ENCODE peak calls at places on chromosomes 11 and 22, in four cellular contexts. O is stimulated activated CD4-positive, alpha-beta T cell treated with anti-CD3 and anti-CD28 coated beads, Interleukin-1b, Interleukin-23, amount 100 ng/mL, for 24 hours; B is A172; P is cardiac muscle cell. V is an unnamed sample.

GRCh38 chr22:36714110-36714509 is 10.6 kb upstream of the CACNG2 start:
- DNase-seq in O (no peak), B (no peak), P (no peak), V (no peak)

GRCh38 chr11:132396318-132396717 is 1025.9 kb downstream of the NTM start:
- DNase-seq in O (no peak), B (no peak), P (no peak), V (no peak)

GRCh38 chr11:134433806-134434205 is 21.8 kb upstream of the B3GAT1 start:
- DNase-seq in O (no peak), B (no peak), P (no peak), V (no peak)

GRCh38 chr11:57368106-57368826 is 12.7 kb downstream of the PRG3 start:
- DNase-seq in O (no peak), B (no peak), P (no peak), V (no peak)

GRCh38 chr11:91981995-91982394 is 242.6 kb upstream of the FAT3 start:
- DNase-seq in O (no peak), B (peak), P (no peak), V (peak)

GRCh38 chr11:75797796-75798195 is 17.2 kb upstream of the UVRAG start:
- DNase-seq in O (no peak), B (no peak), P (no peak), V (peak)

GRCh38 chr11:65776710-65777141 is 4.0 kb downstream of the AP5B1 start:
- DNase-seq in O (no peak), B (no peak), P (no peak), V (no peak)

GRCh38 chr11:43523632-43524031 is 156.9 kb upstream of the HSD17B12 start:
- DNase-seq in O (no peak), B (no peak), P (no peak), V (no peak)

GRCh38 chr11:27358306-27358705 is 4.7 kb downstream of the CCDC34 start:
- DNase-seq in O (no peak), B (no peak), P (no peak), V (no peak)

GRCh38 chr11:69841859-69842698 is 22.9 kb upstream of the FGF3 start:
- DNase-seq in O (no peak), B (no peak), P (no peak), V (no peak)

GRCh38 chr11:81707881-81708280 is 1025.8 kb downstream of the FAM181B start:
- DNase-seq in O (no peak), B (no peak), P (no peak), V (no peak)

GRCh38 chr11:61756452-61757212 is 4.2 kb downstream of the MYRF start:
- DNase-seq in O (no peak), B (peak), P (no peak), V (peak)

GRCh38 chr22:47006869-47007268 is 244.4 kb downstream of the TBC1D22A start:
- DNase-seq in O (no peak), B (no peak), P (no peak), V (no peak)